ENCODE peak calls at places on chromosome 10, in nine cellular contexts. One of them, this sample, is unnamed.

GRCh38 chr10:6239213-6239991 is 36.7 kb downstream of the PFKFB3 start:
- DNase-seq in lower lobe of right lung: no peak
- DNase-seq in heart left ventricle: no peak
- DNase-seq in trophoblast cell: peak; percentile 95
- DNase-seq in CD4-positive, CD25-positive, alpha-beta regulatory T cell: peak; percentile 27
- DNase-seq in HCT116: peak; percentile 91
- DNase-seq in Peyer's patch: no peak
- DNase-seq in left ventricle myocardium inferior: no peak
- DNase-seq in CD8-positive, alpha-beta T cell: peak; percentile 52
- DNase-seq in this sample: no peak

GRCh38 chr10:47400786-47401185 is 16.7 kb upstream of the ZNF488 start:
- DNase-seq in lower lobe of right lung: no peak
- DNase-seq in heart left ventricle: no peak
- DNase-seq in trophoblast cell: peak; percentile 76
- DNase-seq in CD4-positive, CD25-positive, alpha-beta regulatory T cell: no peak
- DNase-seq in HCT116: no peak
- DNase-seq in Peyer's patch: no peak
- DNase-seq in left ventricle myocardium inferior: no peak
- DNase-seq in CD8-positive, alpha-beta T cell: no peak
- DNase-seq in this sample: no peak

GRCh38 chr10:4626919-4627318 is 199.1 kb upstream of the AKR1E2 start:
- DNase-seq in lower lobe of right lung: no peak
- DNase-seq in heart left ventricle: no peak
- DNase-seq in trophoblast cell: no peak
- DNase-seq in CD4-positive, CD25-positive, alpha-beta regulatory T cell: no peak
- DNase-seq in HCT116: no peak
- DNase-seq in Peyer's patch: no peak
- DNase-seq in left ventricle myocardium inferior: no peak
- DNase-seq in CD8-positive, alpha-beta T cell: no peak
- DNase-seq in this sample: no peak

GRCh38 chr10:100620087-100620835 is 84.5 kb downstream of the HIF1AN start:
- DNase-seq in lower lobe of right lung: no peak
- DNase-seq in heart left ventricle: no peak
- DNase-seq in trophoblast cell: no peak
- DNase-seq in CD4-positive, CD25-positive, alpha-beta regulatory T cell: no peak
- DNase-seq in HCT116: no peak
- DNase-seq in Peyer's patch: no peak
- DNase-seq in left ventricle myocardium inferior: no peak
- DNase-seq in CD8-positive, alpha-beta T cell: no peak
- DNase-seq in this sample: no peak

GRCh38 chr10:100621360-100622205 is 85.8 kb downstream of the HIF1AN start:
- DNase-seq in lower lobe of right lung: no peak
- DNase-seq in heart left ventricle: no peak
- DNase-seq in trophoblast cell: no peak
- DNase-seq in CD4-positive, CD25-positive, alpha-beta regulatory T cell: peak; percentile 7
- DNase-seq in HCT116: no peak
- DNase-seq in Peyer's patch: no peak
- DNase-seq in left ventricle myocardium inferior: no peak
- DNase-seq in CD8-positive, alpha-beta T cell: peak; percentile 50
- DNase-seq in this sample: no peak

GRCh38 chr10:77269163-77269562 is 368.4 kb downstream of the KCNMA1 start:
- DNase-seq in lower lobe of right lung: no peak
- DNase-seq in heart left ventricle: no peak
- DNase-seq in trophoblast cell: no peak
- DNase-seq in CD4-positive, CD25-positive, alpha-beta regulatory T cell: no peak
- DNase-seq in HCT116: no peak
- DNase-seq in Peyer's patch: no peak
- DNase-seq in left ventricle myocardium inferior: no peak
- DNase-seq in CD8-positive, alpha-beta T cell: no peak
- DNase-seq in this sample: no peak

GRCh38 chr10:113126506-113127192 is 176.6 kb downstream of the TCF7L2 start:
- DNase-seq in lower lobe of right lung: peak; percentile 78
- DNase-seq in heart left ventricle: peak; percentile 68
- DNase-seq in trophoblast cell: no peak
- DNase-seq in CD4-positive, CD25-positive, alpha-beta regulatory T cell: no peak
- DNase-seq in HCT116: no peak
- DNase-seq in Peyer's patch: no peak
- DNase-seq in left ventricle myocardium inferior: peak; percentile 74
- DNase-seq in CD8-positive, alpha-beta T cell: peak; percentile 45
- DNase-seq in this sample: peak; percentile 91

GRCh38 chr10:49407552-49408137 is 11.8 kb upstream of the DRGX start:
- DNase-seq in lower lobe of right lung: peak; percentile 82
- DNase-seq in heart left ventricle: peak; percentile 76
- DNase-seq in trophoblast cell: peak; percentile 77
- DNase-seq in CD4-positive, CD25-positive, alpha-beta regulatory T cell: peak; percentile 32
- DNase-seq in HCT116: peak; percentile 57
- DNase-seq in Peyer's patch: peak; percentile 68
- DNase-seq in left ventricle myocardium inferior: peak; percentile 78
- DNase-seq in CD8-positive, alpha-beta T cell: peak; percentile 74
- DNase-seq in this sample: peak; percentile 73

GRCh38 chr10:71285180-71285545 is 33.9 kb upstream of the SLC29A3 start:
- DNase-seq in lower lobe of right lung: no peak
- DNase-seq in heart left ventricle: peak; percentile 45
- DNase-seq in trophoblast cell: peak; percentile 7
- DNase-seq in CD4-positive, CD25-positive, alpha-beta regulatory T cell: no peak
- DNase-seq in HCT116: no peak
- DNase-seq in Peyer's patch: no peak
- DNase-seq in left ventricle myocardium inferior: no peak
- DNase-seq in CD8-positive, alpha-beta T cell: peak; percentile 13
- DNase-seq in this sample: no peak

GRCh38 chr10:126101744-126102143 is 205.4 kb downstream of the FANK1 start:
- DNase-seq in lower lobe of right lung: no peak
- DNase-seq in heart left ventricle: no peak
- DNase-seq in trophoblast cell: no peak
- DNase-seq in CD4-positive, CD25-positive, alpha-beta regulatory T cell: no peak
- DNase-seq in HCT116: no peak
- DNase-seq in Peyer's patch: no peak
- DNase-seq in left ventricle myocardium inferior: no peak
- DNase-seq in CD8-positive, alpha-beta T cell: no peak
- DNase-seq in this sample: no peak

GRCh38 chr10:79267449-79267848 is 79.8 kb upstream of the PPIF start:
- DNase-seq in lower lobe of right lung: no peak
- DNase-seq in heart left ventricle: no peak
- DNase-seq in trophoblast cell: no peak
- DNase-seq in CD4-positive, CD25-positive, alpha-beta regulatory T cell: no peak
- DNase-seq in HCT116: no peak
- DNase-seq in Peyer's patch: no peak
- DNase-seq in left ventricle myocardium inferior: no peak
- DNase-seq in CD8-positive, alpha-beta T cell: no peak
- DNase-seq in this sample: no peak

GRCh38 chr10:44168478-44168877 is 216.4 kb downstream of the CXCL12 start:
- DNase-seq in lower lobe of right lung: no peak
- DNase-seq in heart left ventricle: no peak
- DNase-seq in trophoblast cell: no peak
- DNase-seq in CD4-positive, CD25-positive, alpha-beta regulatory T cell: no peak
- DNase-seq in HCT116: no peak
- DNase-seq in Peyer's patch: no peak
- DNase-seq in left ventricle myocardium inferior: no peak
- DNase-seq in CD8-positive, alpha-beta T cell: no peak
- DNase-seq in this sample: no peak

GRCh38 chr10:86968271-86968993 is at the start of gene ADIRF:
- DNase-seq in lower lobe of right lung: peak; percentile 81
- DNase-seq in heart left ventricle: peak; percentile 67
- DNase-seq in trophoblast cell: peak; percentile 64
- DNase-seq in CD4-positive, CD25-positive, alpha-beta regulatory T cell: no peak
- DNase-seq in HCT116: peak; percentile 51
- DNase-seq in Peyer's patch: peak; percentile 14
- DNase-seq in left ventricle myocardium inferior: peak; percentile 71
- DNase-seq in CD8-positive, alpha-beta T cell: peak; percentile 28
- DNase-seq in this sample: peak; percentile 93

GRCh38 chr10:130443236-130443635 is 307.0 kb downstream of the GLRX3 start:
- DNase-seq in lower lobe of right lung: no peak
- DNase-seq in heart left ventricle: no peak
- DNase-seq in trophoblast cell: no peak
- DNase-seq in CD4-positive, CD25-positive, alpha-beta regulatory T cell: no peak
- DNase-seq in HCT116: no peak
- DNase-seq in Peyer's patch: no peak
- DNase-seq in left ventricle myocardium inferior: no peak
- DNase-seq in CD8-positive, alpha-beta T cell: no peak
- DNase-seq in this sample: no peak

GRCh38 chr10:74585231-74586087 is 240.9 kb upstream of the KAT6B start:
- DNase-seq in lower lobe of right lung: no peak
- DNase-seq in heart left ventricle: no peak
- DNase-seq in trophoblast cell: no peak
- DNase-seq in CD4-positive, CD25-positive, alpha-beta regulatory T cell: peak; percentile 11
- DNase-seq in HCT116: no peak
- DNase-seq in Peyer's patch: peak; percentile 35
- DNase-seq in left ventricle myocardium inferior: no peak
- DNase-seq in CD8-positive, alpha-beta T cell: peak; percentile 29
- DNase-seq in this sample: no peak

GRCh38 chr10:61750943-61751471 is 88.3 kb downstream of the CABCOCO1 start:
- DNase-seq in lower lobe of right lung: peak; percentile 75
- DNase-seq in heart left ventricle: peak; percentile 48
- DNase-seq in trophoblast cell: peak; percentile 57
- DNase-seq in CD4-positive, CD25-positive, alpha-beta regulatory T cell: peak; percentile 39
- DNase-seq in HCT116: peak; percentile 64
- DNase-seq in Peyer's patch: peak; percentile 79
- DNase-seq in left ventricle myocardium inferior: peak; percentile 27
- DNase-seq in CD8-positive, alpha-beta T cell: peak; percentile 58
- DNase-seq in this sample: peak; percentile 81

GRCh38 chr10:119602241-119603095 is 5.7 kb upstream of the TIAL1 start:
- DNase-seq in lower lobe of right lung: no peak
- DNase-seq in heart left ventricle: no peak
- DNase-seq in trophoblast cell: peak; percentile 22
- DNase-seq in CD4-positive, CD25-positive, alpha-beta regulatory T cell: no peak
- DNase-seq in HCT116: peak; percentile 51
- DNase-seq in Peyer's patch: no peak
- DNase-seq in left ventricle myocardium inferior: no peak
- DNase-seq in CD8-positive, alpha-beta T cell: peak; percentile 26
- DNase-seq in this sample: no peak

GRCh38 chr10:106175760-106176377 is 988.6 kb downstream of the SORCS1 start:
- DNase-seq in lower lobe of right lung: no peak
- DNase-seq in heart left ventricle: no peak
- DNase-seq in trophoblast cell: no peak
- DNase-seq in CD4-positive, CD25-positive, alpha-beta regulatory T cell: no peak
- DNase-seq in HCT116: no peak
- DNase-seq in Peyer's patch: no peak
- DNase-seq in left ventricle myocardium inferior: no peak
- DNase-seq in CD8-positive, alpha-beta T cell: no peak
- DNase-seq in this sample: no peak

DNA sequence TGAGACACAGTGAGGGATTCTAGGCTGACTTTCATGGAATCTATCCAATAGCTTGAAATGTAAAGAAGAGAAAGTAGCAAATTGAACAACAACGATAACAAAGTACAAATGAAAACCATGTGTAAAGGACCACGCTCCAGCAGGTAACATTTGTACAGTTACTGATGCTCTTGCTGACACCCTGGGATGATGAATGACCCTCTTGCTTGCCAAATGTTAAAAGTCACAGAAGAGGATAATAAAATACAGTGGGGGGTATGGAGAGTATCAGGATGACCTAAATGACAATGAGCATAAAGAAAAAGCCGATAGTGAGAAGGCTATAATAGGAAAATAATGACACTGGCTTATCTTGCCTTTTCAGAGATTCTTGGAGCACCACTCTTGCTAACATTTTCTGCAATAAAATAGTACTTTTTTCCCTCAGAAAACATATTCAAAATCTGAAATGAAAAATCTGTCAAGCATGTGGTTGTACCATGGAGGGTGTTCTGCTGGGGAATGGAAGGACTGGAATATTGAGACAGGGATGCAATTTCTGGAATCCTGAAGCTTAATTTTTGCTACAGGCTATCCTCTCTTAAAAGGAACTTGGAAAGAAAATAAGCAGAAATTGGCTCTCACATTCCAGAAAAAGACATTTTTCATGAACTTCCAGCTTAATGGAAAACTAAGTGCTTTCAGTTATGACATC is 303.2 kb upstream of the GHITM start:
- DNase-seq in lower lobe of right lung: no peak
- DNase-seq in heart left ventricle: no peak
- DNase-seq in trophoblast cell: no peak
- DNase-seq in CD4-positive, CD25-positive, alpha-beta regulatory T cell: no peak
- DNase-seq in HCT116: no peak
- DNase-seq in Peyer's patch: no peak
- DNase-seq in left ventricle myocardium inferior: no peak
- DNase-seq in CD8-positive, alpha-beta T cell: no peak
- DNase-seq in this sample: no peak
- H3K4me3 ChIP-seq in lower lobe of right lung: no peak overlapping the region
- H3K4me3 ChIP-seq in heart left ventricle: no peak overlapping the region
- H3K4me3 ChIP-seq in trophoblast cell: no peak overlapping the region
- H3K4me3 ChIP-seq in CD4-positive, CD25-positive, alpha-beta regulatory T cell: no peak overlapping the region
- H3K4me3 ChIP-seq in HCT116: no peak overlapping the region
- H3K4me3 ChIP-seq in Peyer's patch: no peak overlapping the region
- H3K4me3 ChIP-seq in left ventricle myocardium inferior: no peak overlapping the region
- H3K4me3 ChIP-seq in CD8-positive, alpha-beta T cell: no peak overlapping the region
- H3K4me3 ChIP-seq in this sample: no peak overlapping the region

GRCh38 chr10:17644485-17644964 is 574 bp downstream of the STAM start:
- DNase-seq in lower lobe of right lung: no peak
- DNase-seq in heart left ventricle: no peak
- DNase-seq in trophoblast cell: no peak
- DNase-seq in CD4-positive, CD25-positive, alpha-beta regulatory T cell: no peak
- DNase-seq in HCT116: no peak
- DNase-seq in Peyer's patch: no peak
- DNase-seq in left ventricle myocardium inferior: no peak
- DNase-seq in CD8-positive, alpha-beta T cell: no peak
- DNase-seq in this sample: no peak
- H3K4me1 ChIP-seq in lower lobe of right lung: peaks cover 57% of the 10 kb centered on the region
- H3K4me1 ChIP-seq in heart left ventricle: peaks cover 55% of the 10 kb centered on the region
- H3K4me1 ChIP-seq in trophoblast cell: peaks cover 5% of the 10 kb centered on the region
- H3K4me1 ChIP-seq in CD4-positive, CD25-positive, alpha-beta regulatory T cell: peaks cover 43% of the 10 kb centered on the region
- H3K4me1 ChIP-seq in HCT116: peaks cover 32% of the 10 kb centered on the region
- H3K4me1 ChIP-seq in Peyer's patch: no peaks in the 10 kb centered on the region
- H3K4me1 ChIP-seq in left ventricle myocardium inferior: peaks cover 72% of the 10 kb centered on the region
- H3K4me1 ChIP-seq in CD8-positive, alpha-beta T cell: peaks cover 42% of the 10 kb centered on the region
- H3K4me1 ChIP-seq in this sample: peaks cover 2% of the 10 kb centered on the region

DNA sequence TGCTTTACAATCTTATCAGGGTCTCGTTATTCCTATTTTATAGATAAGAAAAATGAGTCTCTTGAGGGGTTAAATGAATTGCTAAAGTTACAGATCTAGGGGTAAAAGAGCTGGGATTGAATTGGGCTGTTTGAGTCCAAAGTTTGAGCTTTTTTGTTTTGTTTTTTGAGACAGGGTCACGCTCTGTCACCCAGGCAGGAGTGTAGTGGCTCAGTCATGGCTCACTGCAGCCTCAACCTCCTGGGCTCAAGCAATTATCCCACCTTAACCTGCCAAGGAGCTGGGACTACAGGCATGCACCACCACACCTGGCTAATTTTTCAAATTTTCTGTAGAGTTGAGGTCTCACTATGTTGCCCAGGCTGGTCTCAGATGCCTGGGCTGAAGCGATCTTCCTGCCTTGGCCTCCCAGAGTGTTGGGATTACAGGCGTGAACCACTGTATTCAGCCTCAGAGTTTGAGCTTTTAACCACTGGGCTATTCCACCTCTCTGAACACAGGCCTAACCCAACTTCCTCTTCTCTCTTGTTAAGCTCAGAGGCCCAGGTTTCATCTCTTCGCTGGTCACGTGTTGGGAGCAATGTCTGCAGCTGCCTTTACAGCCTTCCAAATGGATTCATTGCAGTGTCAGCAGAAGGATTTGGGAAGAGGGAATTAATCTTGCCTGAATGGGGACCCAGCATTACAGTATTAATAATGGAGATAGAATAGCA is 7.9 kb downstream of the SUFU start:
- DNase-seq in lower lobe of right lung: no peak
- DNase-seq in heart left ventricle: no peak
- DNase-seq in trophoblast cell: no peak
- DNase-seq in CD4-positive, CD25-positive, alpha-beta regulatory T cell: no peak
- DNase-seq in HCT116: no peak
- DNase-seq in Peyer's patch: peak; percentile 65
- DNase-seq in left ventricle myocardium inferior: no peak
- DNase-seq in CD8-positive, alpha-beta T cell: no peak
- DNase-seq in this sample: no peak
- H3K4me3 ChIP-seq in lower lobe of right lung: no peak overlapping the region
- H3K4me3 ChIP-seq in heart left ventricle: no peak overlapping the region
- H3K4me3 ChIP-seq in trophoblast cell: no peak overlapping the region
- H3K4me3 ChIP-seq in CD4-positive, CD25-positive, alpha-beta regulatory T cell: no peak overlapping the region
- H3K4me3 ChIP-seq in HCT116: no peak overlapping the region
- H3K4me3 ChIP-seq in Peyer's patch: no peak overlapping the region
- H3K4me3 ChIP-seq in left ventricle myocardium inferior: no peak overlapping the region
- H3K4me3 ChIP-seq in CD8-positive, alpha-beta T cell: no peak overlapping the region
- H3K4me3 ChIP-seq in this sample: no peak overlapping the region

GRCh38 chr10:52729259-52730104 is 43.1 kb downstream of the MBL2 start:
- DNase-seq in lower lobe of right lung: no peak
- DNase-seq in heart left ventricle: no peak
- DNase-seq in trophoblast cell: no peak
- DNase-seq in CD4-positive, CD25-positive, alpha-beta regulatory T cell: no peak
- DNase-seq in HCT116: peak; percentile 21
- DNase-seq in Peyer's patch: no peak
- DNase-seq in left ventricle myocardium inferior: no peak
- DNase-seq in CD8-positive, alpha-beta T cell: no peak
- DNase-seq in this sample: no peak
- H3K4me1 ChIP-seq in lower lobe of right lung: no peaks in the 10 kb centered on the region
- H3K4me1 ChIP-seq in heart left ventricle: no peaks in the 10 kb centered on the region
- H3K4me1 ChIP-seq in trophoblast cell: no peaks in the 10 kb centered on the region
- H3K4me1 ChIP-seq in CD4-positive, CD25-positive, alpha-beta regulatory T cell: no peaks in the 10 kb centered on the region
- H3K4me1 ChIP-seq in HCT116: no peaks in the 10 kb centered on the region
- H3K4me1 ChIP-seq in Peyer's patch: no peaks in the 10 kb centered on the region
- H3K4me1 ChIP-seq in left ventricle myocardium inferior: no peaks in the 10 kb centered on the region
- H3K4me1 ChIP-seq in CD8-positive, alpha-beta T cell: no peaks in the 10 kb centered on the region
- H3K4me1 ChIP-seq in this sample: no peaks in the 10 kb centered on the region